ENCODE peak calls at places on chromosomes 1 and 21, in seven cellular contexts. Y is IMR-90, A is trophoblast cell, L is H9, C is mesendoderm, N is H1, E is mesenchymal stem cell. J is an unnamed sample.

GRCh38 chr1:1109743-1110142 is 6.1 kb downstream of the C1orf159 start:
- DNase-seq in Y (no peak), E (no peak), C (no peak), L (no peak), N (no peak), A (no peak), J (no peak)

GRCh38 chr1:236686815-236687160 is 489 bp downstream of the ACTN2 start:
- DNase-seq in L (peak; percentile 33), N (no peak), Y (no peak), C (no peak), A (no peak), E (no peak), J (no peak)

GRCh38 chr1:57489342-57490036 is 65.6 kb upstream of the DAB1 start:
- DNase-seq in A (no peak), L (no peak), N (no peak), C (peak; percentile 65), Y (peak; percentile 91), E (peak; percentile 86), J (no peak)

GRCh38 chr1:21337931-21338567 is 47.8 kb upstream of the ECE1 start:
- DNase-seq in C (no peak), E (peak; percentile 93), N (no peak), L (no peak), Y (peak; percentile 93), A (no peak), J (no peak)

GRCh38 chr21:44874497-44875331 is 1.2 kb upstream of the PTTG1IP start:
- DNase-seq in C (peak; percentile 33), L (no peak), N (no peak), Y (no peak), A (peak; percentile 19), E (no peak), J (no peak)

GRCh38 chr21:40165212-40165611 is 298.0 kb downstream of the PCP4 start:
- DNase-seq in A (no peak), E (no peak), C (peak; percentile 26), Y (no peak), L (no peak), N (no peak), J (peak; percentile 30)

GRCh38 chr1:244010191-244010590 is 40.9 kb upstream of the ZBTB18 start:
- DNase-seq in Y (peak; percentile 22), L (peak; percentile 56), N (no peak), C (peak; percentile 50), A (peak; percentile 57), E (no peak), J (no peak)

GRCh38 chr1:2595812-2596529 is 9.4 kb downstream of the PRXL2B start:
- DNase-seq in L (peak; percentile 25), Y (no peak), E (no peak), N (no peak), C (no peak), A (no peak), J (no peak)

GRCh38 chr1:184709418-184709817 is 45.2 kb downstream of the EDEM3 start:
- DNase-seq in N (no peak), L (no peak), Y (no peak), C (no peak), E (no peak), A (no peak), J (no peak)

GRCh38 chr1:245693941-245694340 is 539.2 kb downstream of the KIF26B start:
- DNase-seq in C (no peak), N (no peak), E (no peak), Y (no peak), L (no peak), A (no peak), J (no peak)

GRCh38 chr1:163195728-163196448 is 6.8 kb downstream of the RGS5 start:
- DNase-seq in A (no peak), N (no peak), L (no peak), E (peak; percentile 53), C (peak; percentile 97), Y (peak; percentile 67), J (no peak)

GRCh38 chr1:26084091-26084561 is 16.7 kb upstream of the TRIM63 start:
- DNase-seq in A (peak; percentile 49), C (no peak), E (no peak), N (no peak), L (no peak), Y (peak; percentile 21), J (no peak)

GRCh38 chr1:30336550-30337426 is 386.6 kb downstream of the MATN1 start:
- DNase-seq in E (no peak), L (no peak), Y (no peak), C (no peak), A (no peak), N (no peak), J (no peak)

GRCh38 chr1:30339866-30340265 is 383.5 kb downstream of the MATN1 start:
- DNase-seq in C (no peak), E (no peak), Y (no peak), A (no peak), L (no peak), N (no peak), J (no peak)

GRCh38 chr1:30340934-30341333 is 382.5 kb downstream of the MATN1 start:
- DNase-seq in E (no peak), A (no peak), L (no peak), N (no peak), C (no peak), Y (no peak), J (no peak)

GRCh38 chr1:30335997-30336390 is 387.4 kb downstream of the MATN1 start:
- DNase-seq in C (no peak), Y (no peak), E (no peak), A (no peak), N (no peak), L (no peak), J (no peak)

GRCh38 chr1:30338765-30339164 is 384.6 kb downstream of the MATN1 start:
- DNase-seq in A (no peak), E (no peak), L (no peak), Y (no peak), N (no peak), C (no peak), J (no peak)
- H2BK5ac ChIP-seq in A (no peak overlapping the region), E (no peak overlapping the region), L (no peak overlapping the region), Y (peak overlapping the region; percentile 19), N (no peak overlapping the region), C (no peak overlapping the region), J (no peak overlapping the region)

DNA sequence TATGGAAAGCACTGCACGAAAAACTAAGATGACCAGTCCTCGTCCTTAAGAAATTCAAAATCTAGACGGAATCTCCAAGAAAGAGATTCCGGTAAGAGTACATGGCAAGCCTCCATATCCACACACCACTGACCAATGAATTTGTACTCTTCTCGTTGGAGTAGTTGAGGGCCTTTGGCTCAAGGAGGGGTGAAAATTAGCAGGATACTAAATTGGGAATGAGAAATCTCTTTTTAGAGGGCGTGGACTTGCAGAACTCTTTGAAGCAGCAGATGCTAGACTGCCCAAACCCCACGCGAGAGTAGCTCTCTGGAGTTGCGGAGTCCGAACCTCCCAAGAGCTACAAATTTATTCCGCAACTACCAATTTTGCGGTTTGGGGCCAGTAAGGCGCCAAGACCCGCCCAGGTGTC is 872 bp upstream of the PPP2R5A start:
- DNase-seq in Y (peak; percentile 16), C (no peak), A (no peak), N (no peak), E (no peak), L (no peak), J (no peak)
- H2BK5ac ChIP-seq in Y (no peak overlapping the region), C (no peak overlapping the region), A (no peak overlapping the region), N (no peak overlapping the region), E (no peak overlapping the region), L (no peak overlapping the region), J (peak overlapping the region; percentile 7)

GRCh38 chr1:201261771-201262547 is 21.3 kb upstream of the PKP1 start:
- DNase-seq in A (peak; percentile 93), C (no peak), Y (peak; percentile 26), N (no peak), L (no peak), E (no peak), J (no peak)
- H2BK5ac ChIP-seq in A (no peak overlapping the region), C (no peak overlapping the region), Y (peak overlapping the region; percentile 37), N (no peak overlapping the region), L (no peak overlapping the region), E (no peak overlapping the region), J (no peak overlapping the region)

GRCh38 chr1:158196461-158196860 is 15.8 kb downstream of the CD1D start:
- DNase-seq in N (no peak), A (no peak), L (no peak), Y (no peak), C (no peak), E (no peak), J (no peak)
- H2BK5ac ChIP-seq in N (no peak overlapping the region), A (no peak overlapping the region), L (no peak overlapping the region), Y (no peak overlapping the region), C (no peak overlapping the region), E (no peak overlapping the region), J (no peak overlapping the region)

DNA sequence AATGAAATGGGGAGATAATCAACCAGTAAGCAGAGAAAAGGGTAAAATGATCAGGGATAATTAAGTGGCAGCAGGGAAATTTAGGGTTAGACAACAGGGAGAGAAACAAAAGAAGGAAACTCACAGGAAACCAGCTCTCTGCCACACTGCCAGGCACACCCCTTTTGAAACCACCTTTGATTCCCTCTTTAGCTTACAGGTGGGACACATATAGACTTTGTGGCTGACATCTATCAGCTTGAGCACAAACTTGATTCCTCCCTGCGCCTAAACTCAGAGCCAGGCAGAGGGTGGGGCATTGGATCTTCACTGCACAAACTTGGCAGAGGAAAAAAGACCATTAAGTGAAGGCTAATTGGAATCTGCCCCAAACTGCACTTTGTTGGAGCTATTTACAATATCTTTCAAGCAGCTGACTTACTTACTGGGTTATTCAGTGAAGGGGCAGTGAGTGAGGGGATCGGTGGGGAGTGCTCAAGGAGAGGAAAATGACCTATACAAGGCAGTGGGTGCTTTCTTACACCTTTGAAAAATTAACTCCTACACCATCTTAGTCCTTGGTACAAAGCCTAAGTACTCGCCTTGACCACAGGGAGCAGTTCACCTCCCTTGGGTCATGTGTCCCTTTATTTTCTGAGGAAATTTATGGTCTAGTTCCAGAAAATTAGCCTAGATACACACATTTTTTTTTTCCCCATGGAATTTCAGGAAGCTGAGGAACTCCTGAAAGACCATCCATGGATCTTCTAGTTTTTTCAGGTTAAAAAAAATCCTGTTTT is 60.2 kb downstream of the PBX1 start:
- DNase-seq in Y (no peak), N (no peak), E (no peak), L (no peak), C (no peak), A (no peak), J (no peak)
- H2BK5ac ChIP-seq in Y (no peak overlapping the region), N (no peak overlapping the region), E (no peak overlapping the region), L (no peak overlapping the region), C (no peak overlapping the region), A (no peak overlapping the region), J (no peak overlapping the region)

DNA sequence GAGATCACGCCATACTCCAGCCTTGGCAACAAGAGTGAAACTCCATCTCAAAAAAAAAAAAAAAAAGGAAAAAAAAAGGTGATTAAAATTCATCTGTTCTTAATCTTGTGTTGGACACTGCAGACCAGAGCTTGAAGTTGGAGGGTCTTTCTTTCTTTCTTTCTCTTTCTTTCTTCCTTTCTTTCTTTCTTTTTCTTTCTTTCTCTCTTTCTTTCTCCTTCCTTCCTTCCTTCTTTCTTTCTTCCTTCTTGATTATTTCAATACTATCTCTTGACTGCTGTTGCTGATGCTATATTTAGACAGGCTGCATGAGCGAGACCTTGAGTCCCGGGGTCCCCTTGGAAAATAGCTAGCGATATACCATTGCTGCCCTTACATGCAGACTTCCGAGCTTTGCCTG is 107.4 kb upstream of the ADAR start:
- DNase-seq in N (no peak), A (no peak), C (no peak), L (no peak), Y (no peak), E (no peak), J (no peak)
- H2BK5ac ChIP-seq in N (no peak overlapping the region), A (no peak overlapping the region), C (no peak overlapping the region), L (no peak overlapping the region), Y (no peak overlapping the region), E (no peak overlapping the region), J (no peak overlapping the region)

GRCh38 chr1:117842408-117843170 is 86.8 kb downstream of the GDAP2 start:
- DNase-seq in C (peak; percentile 83), Y (no peak), A (no peak), E (no peak), L (peak; percentile 74), N (peak; percentile 10), J (no peak)
- H2BK5ac ChIP-seq in C (no peak overlapping the region), Y (peak overlapping the region; percentile 63), A (no peak overlapping the region), E (no peak overlapping the region), L (no peak overlapping the region), N (no peak overlapping the region), J (no peak overlapping the region)

J was measured in neuronal stem cell.